ENCODE peak calls at places on chromosomes 3 and 15, in five cellular contexts. One of them, this sample, is unnamed.

GRCh38 chr15:22795206-22796063 is 9.0 kb downstream of the NIPA1 start:
- DNase-seq in foreskin fibroblast: no peak
- DNase-seq in CD8-positive, alpha-beta T cell: no peak
- DNase-seq in A549: no peak
- DNase-seq in psoas muscle: no peak
- DNase-seq in this sample: no peak

GRCh38 chr3:156360992-156361391 is 193.9 kb downstream of the SSR3 start:
- DNase-seq in foreskin fibroblast: no peak
- DNase-seq in CD8-positive, alpha-beta T cell: no peak
- DNase-seq in A549: no peak
- DNase-seq in psoas muscle: no peak
- DNase-seq in this sample: peak

GRCh38 chr15:90957105-90957790 is 2.6 kb downstream of the RCCD1 start:
- DNase-seq in foreskin fibroblast: peak
- DNase-seq in CD8-positive, alpha-beta T cell: no peak
- DNase-seq in A549: no peak
- DNase-seq in psoas muscle: no peak
- DNase-seq in this sample: peak

GRCh38 chr3:162994165-162994564 is 1497.6 kb downstream of the OTOL1 start:
- DNase-seq in foreskin fibroblast: no peak
- DNase-seq in CD8-positive, alpha-beta T cell: no peak
- DNase-seq in A549: no peak
- DNase-seq in psoas muscle: no peak
- DNase-seq in this sample: no peak

GRCh38 chr15:71195242-71195641 is 80.0 kb downstream of the THSD4 start:
- DNase-seq in foreskin fibroblast: no peak
- DNase-seq in CD8-positive, alpha-beta T cell: no peak
- DNase-seq in A549: peak
- DNase-seq in psoas muscle: no peak
- DNase-seq in this sample: no peak

GRCh38 chr3:9169326-9169725 is 80.1 kb downstream of the SRGAP3 start:
- DNase-seq in foreskin fibroblast: no peak
- DNase-seq in CD8-positive, alpha-beta T cell: no peak
- DNase-seq in A549: no peak
- DNase-seq in psoas muscle: no peak
- DNase-seq in this sample: no peak

GRCh38 chr15:27486036-27486435 is 515.1 kb downstream of the GABRG3 start:
- DNase-seq in foreskin fibroblast: no peak
- DNase-seq in CD8-positive, alpha-beta T cell: no peak
- DNase-seq in A549: no peak
- DNase-seq in psoas muscle: no peak
- DNase-seq in this sample: no peak

GRCh38 chr3:120841264-120841663 is 66.7 kb upstream of the STXBP5L start:
- DNase-seq in foreskin fibroblast: no peak
- DNase-seq in CD8-positive, alpha-beta T cell: no peak
- DNase-seq in A549: no peak
- DNase-seq in psoas muscle: no peak
- DNase-seq in this sample: no peak

GRCh38 chr15:101318810-101319200 is 23.8 kb upstream of the SNRPA1 start:
- DNase-seq in foreskin fibroblast: no peak
- DNase-seq in CD8-positive, alpha-beta T cell: no peak
- DNase-seq in A549: no peak
- DNase-seq in psoas muscle: no peak
- DNase-seq in this sample: peak

GRCh38 chr3:143337387-143337786 is 217.8 kb downstream of the CHST2 start:
- DNase-seq in foreskin fibroblast: no peak
- DNase-seq in CD8-positive, alpha-beta T cell: no peak
- DNase-seq in A549: no peak
- DNase-seq in psoas muscle: no peak
- DNase-seq in this sample: no peak

GRCh38 chr3:16836505-16837237 is 48.1 kb upstream of the PLCL2 start:
- DNase-seq in foreskin fibroblast: no peak
- DNase-seq in CD8-positive, alpha-beta T cell: no peak
- DNase-seq in A549: no peak
- DNase-seq in psoas muscle: no peak
- DNase-seq in this sample: no peak

GRCh38 chr3:130963878-130964277 is 62.7 kb downstream of the ASTE1 start:
- DNase-seq in foreskin fibroblast: peak
- DNase-seq in CD8-positive, alpha-beta T cell: no peak
- DNase-seq in A549: peak
- DNase-seq in psoas muscle: no peak
- DNase-seq in this sample: no peak

GRCh38 chr3:356947-357346 is 160.4 kb downstream of the CHL1 start:
- DNase-seq in foreskin fibroblast: no peak
- DNase-seq in CD8-positive, alpha-beta T cell: no peak
- DNase-seq in A549: no peak
- DNase-seq in psoas muscle: no peak
- DNase-seq in this sample: no peak

GRCh38 chr15:22811640-22812039 is 25.2 kb downstream of the NIPA1 start:
- DNase-seq in foreskin fibroblast: peak
- DNase-seq in CD8-positive, alpha-beta T cell: no peak
- DNase-seq in A549: peak
- DNase-seq in psoas muscle: no peak
- DNase-seq in this sample: peak

GRCh38 chr3:192183109-192183508 is 544.2 kb downstream of the FGF12 start:
- DNase-seq in foreskin fibroblast: no peak
- DNase-seq in CD8-positive, alpha-beta T cell: no peak
- DNase-seq in A549: no peak
- DNase-seq in psoas muscle: no peak
- DNase-seq in this sample: no peak

GRCh38 chr3:46466273-46466672 is 1.6 kb upstream of the LTF start:
- DNase-seq in foreskin fibroblast: no peak
- DNase-seq in CD8-positive, alpha-beta T cell: no peak
- DNase-seq in A549: no peak
- DNase-seq in psoas muscle: no peak
- DNase-seq in this sample: no peak

GRCh38 chr3:196968233-196969000 is at the start of gene PIGZ:
- DNase-seq in foreskin fibroblast: peak
- DNase-seq in CD8-positive, alpha-beta T cell: no peak
- DNase-seq in A549: no peak
- DNase-seq in psoas muscle: peak
- DNase-seq in this sample: peak

GRCh38 chr15:41900526-41901380 is 6.9 kb upstream of the SPTBN5 start:
- DNase-seq in foreskin fibroblast: no peak
- DNase-seq in CD8-positive, alpha-beta T cell: no peak
- DNase-seq in A549: no peak
- DNase-seq in psoas muscle: no peak
- DNase-seq in this sample: no peak

GRCh38 chr3:150844484-150844883 is 60.8 kb downstream of the MINDY4B start:
- DNase-seq in foreskin fibroblast: no peak
- DNase-seq in CD8-positive, alpha-beta T cell: no peak
- DNase-seq in A549: no peak
- DNase-seq in psoas muscle: no peak
- DNase-seq in this sample: no peak

GRCh38 chr15:42138968-42139386 is 17.5 kb downstream of the PLA2G4F start:
- DNase-seq in foreskin fibroblast: no peak
- DNase-seq in CD8-positive, alpha-beta T cell: no peak
- DNase-seq in A549: no peak
- DNase-seq in psoas muscle: no peak
- DNase-seq in this sample: no peak

GRCh38 chr3:67109651-67110204 is 111.6 kb downstream of the KBTBD8 start:
- DNase-seq in foreskin fibroblast: peak
- DNase-seq in CD8-positive, alpha-beta T cell: no peak
- DNase-seq in A549: peak
- DNase-seq in psoas muscle: no peak
- DNase-seq in this sample: no peak
- TF ChIP-seq CTCF in foreskin fibroblast: peak
- TF ChIP-seq CTCF in CD8-positive, alpha-beta T cell: peak
- TF ChIP-seq CTCF in A549: peak
- TF ChIP-seq CTCF in psoas muscle: peak
- TF ChIP-seq CTCF in this sample: peak

GRCh38 chr3:126475411-126476114 is at the start of gene ZXDC:
- DNase-seq in foreskin fibroblast: peak
- DNase-seq in CD8-positive, alpha-beta T cell: peak
- DNase-seq in A549: peak
- DNase-seq in psoas muscle: peak
- DNase-seq in this sample: peak

GRCh38 chr3:126473292-126474168 is 2.2 kb downstream of the ZXDC start:
- DNase-seq in foreskin fibroblast: no peak
- DNase-seq in CD8-positive, alpha-beta T cell: no peak
- DNase-seq in A549: no peak
- DNase-seq in psoas muscle: no peak
- DNase-seq in this sample: no peak

GRCh38 chr3:126469479-126469878 is 6.2 kb downstream of the ZXDC start:
- DNase-seq in foreskin fibroblast: no peak
- DNase-seq in CD8-positive, alpha-beta T cell: no peak
- DNase-seq in A549: no peak
- DNase-seq in psoas muscle: no peak
- DNase-seq in this sample: no peak

GRCh38 chr3:126474498-126475410 is 937 bp downstream of the ZXDC start:
- DNase-seq in foreskin fibroblast: no peak
- DNase-seq in CD8-positive, alpha-beta T cell: peak
- DNase-seq in A549: peak
- DNase-seq in psoas muscle: peak
- DNase-seq in this sample: peak

DNA sequence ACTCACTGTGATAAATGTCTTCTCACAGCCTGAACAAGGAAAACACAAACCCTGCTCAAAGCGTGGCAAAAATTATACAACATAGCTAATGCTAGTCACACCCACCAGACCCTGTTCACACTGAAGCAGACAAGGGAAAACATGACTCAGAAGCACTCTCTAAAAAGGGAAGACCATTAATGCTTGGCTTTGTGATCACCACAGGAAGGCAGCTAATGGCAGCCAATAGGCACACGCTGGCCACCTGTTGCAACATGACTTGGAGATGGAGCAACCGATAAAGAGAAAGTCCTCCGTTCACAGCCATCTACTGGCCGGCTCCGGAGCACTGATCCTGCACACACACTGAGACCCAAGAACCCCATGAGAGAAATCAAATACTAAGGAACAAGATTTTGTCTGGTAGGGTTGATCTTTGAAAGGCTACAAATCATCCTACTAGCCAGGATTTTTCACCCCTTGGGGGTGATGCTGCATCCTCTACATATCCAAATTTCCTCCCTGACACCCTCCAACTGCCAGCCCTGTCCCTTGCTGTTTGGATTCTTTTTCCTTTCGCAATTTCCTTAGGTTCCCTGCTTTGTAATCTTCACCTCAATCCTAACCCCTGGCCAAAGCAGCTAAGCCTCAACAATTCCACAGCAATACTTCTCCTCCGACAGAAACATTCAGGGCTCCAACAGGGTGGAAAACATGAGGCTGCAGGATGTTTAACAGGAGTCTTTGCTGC is 3.2 kb downstream of the ZXDC start:
- DNase-seq in foreskin fibroblast: peak
- DNase-seq in CD8-positive, alpha-beta T cell: no peak
- DNase-seq in A549: peak
- DNase-seq in psoas muscle: peak
- DNase-seq in this sample: no peak
- TF ChIP-seq CTCF in foreskin fibroblast: peak
- TF ChIP-seq CTCF in CD8-positive, alpha-beta T cell: no peak
- TF ChIP-seq CTCF in A549: no peak
- TF ChIP-seq CTCF in psoas muscle: peak
- TF ChIP-seq CTCF in this sample: no peak

DNA sequence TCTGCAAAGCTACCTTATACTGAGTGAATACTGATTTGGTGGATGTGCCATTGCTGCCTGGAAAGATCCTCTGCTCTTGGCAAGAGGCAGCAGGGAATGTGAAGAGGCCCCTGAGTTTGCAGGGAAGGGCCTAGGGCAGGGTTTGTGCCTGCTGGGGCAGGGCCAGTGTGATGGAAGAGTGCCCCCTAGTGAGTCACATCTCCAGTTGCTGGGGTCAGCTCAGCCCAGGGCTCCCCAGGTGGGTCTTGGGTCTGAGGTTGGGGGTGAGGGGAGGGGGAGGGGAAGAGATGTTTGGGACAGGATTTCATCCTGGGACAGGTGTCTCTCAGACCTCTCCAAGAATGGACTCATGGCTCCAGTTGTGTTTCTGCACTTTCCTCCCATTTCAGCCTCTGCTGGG is 4.1 kb upstream of the AMOTL2 start:
- DNase-seq in foreskin fibroblast: no peak
- DNase-seq in CD8-positive, alpha-beta T cell: no peak
- DNase-seq in A549: no peak
- DNase-seq in psoas muscle: no peak
- DNase-seq in this sample: no peak
- TF ChIP-seq CTCF in foreskin fibroblast: no peak
- TF ChIP-seq CTCF in CD8-positive, alpha-beta T cell: no peak
- TF ChIP-seq CTCF in A549: peak
- TF ChIP-seq CTCF in psoas muscle: peak
- TF ChIP-seq CTCF in this sample: peak

GRCh38 chr15:48355377-48355776 is 24.1 kb downstream of the DUT start:
- DNase-seq in foreskin fibroblast: no peak
- DNase-seq in CD8-positive, alpha-beta T cell: no peak
- DNase-seq in A549: peak
- DNase-seq in psoas muscle: no peak
- DNase-seq in this sample: no peak

GRCh38 chr15:48358681-48359152 is 27.5 kb downstream of the DUT start:
- DNase-seq in foreskin fibroblast: peak
- DNase-seq in CD8-positive, alpha-beta T cell: no peak
- DNase-seq in A549: no peak
- DNase-seq in psoas muscle: no peak
- DNase-seq in this sample: no peak

GRCh38 chr15:48354694-48355303 is 23.6 kb downstream of the DUT start:
- DNase-seq in foreskin fibroblast: no peak
- DNase-seq in CD8-positive, alpha-beta T cell: no peak
- DNase-seq in A549: no peak
- DNase-seq in psoas muscle: no peak
- DNase-seq in this sample: no peak

GRCh38 chr15:48360841-48361240 is 29.6 kb downstream of the DUT start:
- DNase-seq in foreskin fibroblast: peak
- DNase-seq in CD8-positive, alpha-beta T cell: no peak
- DNase-seq in A549: peak
- DNase-seq in psoas muscle: no peak
- DNase-seq in this sample: no peak

GRCh38 chr15:48358229-48358641 is 27.0 kb downstream of the DUT start:
- DNase-seq in foreskin fibroblast: no peak
- DNase-seq in CD8-positive, alpha-beta T cell: no peak
- DNase-seq in A549: peak
- DNase-seq in psoas muscle: no peak
- DNase-seq in this sample: no peak
- TF ChIP-seq CTCF in foreskin fibroblast: peak
- TF ChIP-seq CTCF in CD8-positive, alpha-beta T cell: no peak
- TF ChIP-seq CTCF in A549: peak
- TF ChIP-seq CTCF in psoas muscle: peak
- TF ChIP-seq CTCF in this sample: peak

GRCh38 chr3:29247088-29247745 is 33.7 kb upstream of the RBMS3 start:
- DNase-seq in foreskin fibroblast: no peak
- DNase-seq in CD8-positive, alpha-beta T cell: no peak
- DNase-seq in A549: no peak
- DNase-seq in psoas muscle: no peak
- DNase-seq in this sample: no peak
- TF ChIP-seq CTCF in foreskin fibroblast: no peak
- TF ChIP-seq CTCF in CD8-positive, alpha-beta T cell: no peak
- TF ChIP-seq CTCF in A549: no peak
- TF ChIP-seq CTCF in psoas muscle: no peak
- TF ChIP-seq CTCF in this sample: no peak